ENCODE peak calls at places on chromosomes 3 and 15, in eight cellular contexts. One of them, this sample, is unnamed. For H3K4me1, the result is how much of the 10 kb centered on the place peaks cover.

GRCh38 chr3:108780235-108780634 is 23.0 kb upstream of the RETNLB start:
- DNase-seq in tibial artery: no peak
- DNase-seq in HCT116: no peak
- DNase-seq in adrenal gland: no peak
- DNase-seq in neural progenitor cell: no peak
- DNase-seq in uterus: no peak
- DNase-seq in colonic mucosa: no peak
- DNase-seq in GM23338: peak
- DNase-seq in this sample: peak

GRCh38 chr3:72548992-72549391 is 299.3 kb downstream of the SHQ1 start:
- DNase-seq in colonic mucosa: no peak
- DNase-seq in neural progenitor cell: no peak
- DNase-seq in tibial artery: no peak
- DNase-seq in GM23338: no peak
- DNase-seq in adrenal gland: no peak
- DNase-seq in uterus: no peak
- DNase-seq in HCT116: no peak
- DNase-seq in this sample: no peak

GRCh38 chr3:33717616-33717865 is 513 bp downstream of the CLASP2 start:
- DNase-seq in neural progenitor cell: peak
- DNase-seq in tibial artery: peak
- DNase-seq in HCT116: peak
- DNase-seq in GM23338: peak
- DNase-seq in uterus: peak
- DNase-seq in colonic mucosa: peak
- DNase-seq in adrenal gland: peak
- DNase-seq in this sample: no peak

GRCh38 chr3:87468938-87469337 is 192.6 kb upstream of the POU1F1 start:
- DNase-seq in colonic mucosa: no peak
- DNase-seq in neural progenitor cell: no peak
- DNase-seq in adrenal gland: no peak
- DNase-seq in HCT116: no peak
- DNase-seq in tibial artery: no peak
- DNase-seq in GM23338: no peak
- DNase-seq in uterus: no peak
- DNase-seq in this sample: no peak

GRCh38 chr3:69197922-69198540 is 75.6 kb upstream of the LMOD3 start:
- DNase-seq in neural progenitor cell: no peak
- DNase-seq in colonic mucosa: no peak
- DNase-seq in tibial artery: no peak
- DNase-seq in adrenal gland: no peak
- DNase-seq in uterus: no peak
- DNase-seq in GM23338: no peak
- DNase-seq in HCT116: no peak
- DNase-seq in this sample: no peak

GRCh38 chr3:179189764-179190163 is 41.6 kb downstream of the PIK3CA start:
- DNase-seq in GM23338: no peak
- DNase-seq in adrenal gland: no peak
- DNase-seq in tibial artery: no peak
- DNase-seq in neural progenitor cell: no peak
- DNase-seq in colonic mucosa: no peak
- DNase-seq in HCT116: no peak
- DNase-seq in uterus: no peak
- DNase-seq in this sample: no peak

GRCh38 chr3:62134061-62134496 is 239.3 kb downstream of the FEZF2 start:
- DNase-seq in tibial artery: no peak
- DNase-seq in adrenal gland: peak
- DNase-seq in neural progenitor cell: no peak
- DNase-seq in GM23338: no peak
- DNase-seq in HCT116: peak
- DNase-seq in colonic mucosa: peak
- DNase-seq in uterus: no peak
- DNase-seq in this sample: peak

GRCh38 chr3:191334359-191334893 is 4.1 kb upstream of the UTS2B start:
- DNase-seq in HCT116: no peak
- DNase-seq in tibial artery: no peak
- DNase-seq in colonic mucosa: no peak
- DNase-seq in neural progenitor cell: no peak
- DNase-seq in GM23338: no peak
- DNase-seq in adrenal gland: no peak
- DNase-seq in uterus: no peak
- DNase-seq in this sample: no peak

GRCh38 chr3:188041193-188041592 is 112.8 kb upstream of the LPP start:
- DNase-seq in HCT116: no peak
- DNase-seq in colonic mucosa: no peak
- DNase-seq in GM23338: no peak
- DNase-seq in uterus: no peak
- DNase-seq in tibial artery: no peak
- DNase-seq in neural progenitor cell: no peak
- DNase-seq in adrenal gland: no peak
- DNase-seq in this sample: no peak

GRCh38 chr15:36186376-36186775 is 393.1 kb upstream of the CDIN1 start:
- DNase-seq in neural progenitor cell: no peak
- DNase-seq in GM23338: no peak
- DNase-seq in adrenal gland: no peak
- DNase-seq in uterus: no peak
- DNase-seq in colonic mucosa: no peak
- DNase-seq in tibial artery: no peak
- DNase-seq in HCT116: no peak
- DNase-seq in this sample: no peak

GRCh38 chr15:34837246-34838016 is 42.1 kb upstream of the ACTC1 start:
- DNase-seq in HCT116: no peak
- DNase-seq in GM23338: no peak
- DNase-seq in colonic mucosa: no peak
- DNase-seq in tibial artery: peak
- DNase-seq in adrenal gland: no peak
- DNase-seq in neural progenitor cell: no peak
- DNase-seq in uterus: no peak
- DNase-seq in this sample: peak

GRCh38 chr3:127449489-127450212 is 140.9 kb downstream of the TPRA1 start:
- DNase-seq in GM23338: no peak
- DNase-seq in neural progenitor cell: no peak
- DNase-seq in HCT116: no peak
- DNase-seq in uterus: no peak
- DNase-seq in tibial artery: peak
- DNase-seq in colonic mucosa: no peak
- DNase-seq in adrenal gland: no peak
- DNase-seq in this sample: no peak

GRCh38 chr3:138097192-138097829 is 18.1 kb downstream of the DZIP1L start:
- DNase-seq in neural progenitor cell: peak
- DNase-seq in colonic mucosa: no peak
- DNase-seq in HCT116: no peak
- DNase-seq in GM23338: peak
- DNase-seq in tibial artery: no peak
- DNase-seq in adrenal gland: no peak
- DNase-seq in uterus: no peak
- DNase-seq in this sample: no peak

GRCh38 chr15:94324117-94324826 is 92.9 kb downstream of the MCTP2 start:
- DNase-seq in neural progenitor cell: peak
- DNase-seq in tibial artery: no peak
- DNase-seq in adrenal gland: peak
- DNase-seq in uterus: peak
- DNase-seq in GM23338: peak
- DNase-seq in HCT116: peak
- DNase-seq in colonic mucosa: peak
- DNase-seq in this sample: no peak

GRCh38 chr15:28086175-28086703 is 12.9 kb downstream of the OCA2 start:
- DNase-seq in HCT116: peak
- DNase-seq in uterus: no peak
- DNase-seq in colonic mucosa: peak
- DNase-seq in GM23338: peak
- DNase-seq in adrenal gland: peak
- DNase-seq in neural progenitor cell: peak
- DNase-seq in tibial artery: peak
- DNase-seq in this sample: no peak

GRCh38 chr3:133276594-133276993 is 123.3 kb upstream of the BFSP2 start:
- DNase-seq in tibial artery: no peak
- DNase-seq in GM23338: peak
- DNase-seq in colonic mucosa: no peak
- DNase-seq in neural progenitor cell: peak
- DNase-seq in HCT116: no peak
- DNase-seq in uterus: no peak
- DNase-seq in adrenal gland: no peak
- DNase-seq in this sample: no peak

DNA sequence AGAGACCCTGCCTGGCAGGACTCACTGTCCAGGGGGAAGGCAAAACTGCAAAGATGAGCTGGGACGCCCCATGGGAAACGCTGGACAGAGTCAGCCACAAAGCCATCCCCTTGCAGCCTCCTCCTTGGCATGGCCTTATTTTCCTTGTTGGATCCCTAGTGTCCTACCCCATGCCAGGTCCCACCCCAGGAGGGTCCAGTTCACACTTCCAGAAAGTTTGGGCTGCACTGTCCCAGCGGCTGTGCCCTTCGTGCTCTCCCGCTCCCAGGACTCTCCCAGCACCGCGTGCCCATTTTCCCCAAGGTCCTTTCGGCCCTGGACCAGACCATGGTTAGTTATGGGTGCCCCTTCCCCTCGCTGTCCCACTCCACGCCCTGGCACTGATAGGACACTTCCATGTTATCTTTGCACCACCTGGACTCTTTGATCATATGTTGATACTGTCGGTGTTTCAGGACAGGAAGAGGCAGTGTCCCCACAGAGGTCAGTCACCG is 5.8 kb upstream of the NRROS start:
- DNase-seq in adrenal gland: no peak
- DNase-seq in colonic mucosa: no peak
- DNase-seq in neural progenitor cell: no peak
- DNase-seq in tibial artery: peak
- DNase-seq in HCT116: no peak
- DNase-seq in GM23338: no peak
- DNase-seq in uterus: no peak
- DNase-seq in this sample: no peak
- H3K4me1 ChIP-seq in adrenal gland: under half
- H3K4me1 ChIP-seq in colonic mucosa: under half
- H3K4me1 ChIP-seq in neural progenitor cell: under half
- H3K4me1 ChIP-seq in tibial artery: under half
- H3K4me1 ChIP-seq in HCT116: under half
- H3K4me1 ChIP-seq in GM23338: under half
- H3K4me1 ChIP-seq in uterus: under half
- H3K4me1 ChIP-seq in this sample: under half

GRCh38 chr15:40286794-40287193 is 3.9 kb upstream of the ANKRD63 start:
- DNase-seq in colonic mucosa: no peak
- DNase-seq in tibial artery: no peak
- DNase-seq in neural progenitor cell: no peak
- DNase-seq in adrenal gland: no peak
- DNase-seq in uterus: no peak
- DNase-seq in HCT116: no peak
- DNase-seq in GM23338: no peak
- DNase-seq in this sample: no peak

GRCh38 chr15:40287968-40288367 is 5.1 kb upstream of the ANKRD63 start:
- DNase-seq in adrenal gland: no peak
- DNase-seq in GM23338: no peak
- DNase-seq in neural progenitor cell: no peak
- DNase-seq in tibial artery: no peak
- DNase-seq in uterus: no peak
- DNase-seq in HCT116: no peak
- DNase-seq in colonic mucosa: no peak
- DNase-seq in this sample: no peak

GRCh38 chr15:40291088-40291574 is 8.3 kb upstream of the ANKRD63 start:
- DNase-seq in tibial artery: no peak
- DNase-seq in GM23338: peak
- DNase-seq in adrenal gland: no peak
- DNase-seq in uterus: peak
- DNase-seq in neural progenitor cell: peak
- DNase-seq in colonic mucosa: peak
- DNase-seq in HCT116: no peak
- DNase-seq in this sample: no peak

GRCh38 chr15:40290540-40291087 is 7.8 kb upstream of the ANKRD63 start:
- DNase-seq in HCT116: no peak
- DNase-seq in adrenal gland: no peak
- DNase-seq in tibial artery: no peak
- DNase-seq in colonic mucosa: no peak
- DNase-seq in neural progenitor cell: no peak
- DNase-seq in GM23338: peak
- DNase-seq in uterus: no peak
- DNase-seq in this sample: no peak

GRCh38 chr15:40289140-40289775 is 6.4 kb upstream of the ANKRD63 start:
- DNase-seq in uterus: no peak
- DNase-seq in colonic mucosa: peak
- DNase-seq in neural progenitor cell: no peak
- DNase-seq in adrenal gland: no peak
- DNase-seq in tibial artery: no peak
- DNase-seq in HCT116: no peak
- DNase-seq in GM23338: no peak
- DNase-seq in this sample: peak
- H3K4me1 ChIP-seq in uterus: under half
- H3K4me1 ChIP-seq in colonic mucosa: under half
- H3K4me1 ChIP-seq in neural progenitor cell: under half
- H3K4me1 ChIP-seq in adrenal gland: under half
- H3K4me1 ChIP-seq in tibial artery: under half
- H3K4me1 ChIP-seq in HCT116: half or more
- H3K4me1 ChIP-seq in GM23338: under half
- H3K4me1 ChIP-seq in this sample: under half

DNA sequence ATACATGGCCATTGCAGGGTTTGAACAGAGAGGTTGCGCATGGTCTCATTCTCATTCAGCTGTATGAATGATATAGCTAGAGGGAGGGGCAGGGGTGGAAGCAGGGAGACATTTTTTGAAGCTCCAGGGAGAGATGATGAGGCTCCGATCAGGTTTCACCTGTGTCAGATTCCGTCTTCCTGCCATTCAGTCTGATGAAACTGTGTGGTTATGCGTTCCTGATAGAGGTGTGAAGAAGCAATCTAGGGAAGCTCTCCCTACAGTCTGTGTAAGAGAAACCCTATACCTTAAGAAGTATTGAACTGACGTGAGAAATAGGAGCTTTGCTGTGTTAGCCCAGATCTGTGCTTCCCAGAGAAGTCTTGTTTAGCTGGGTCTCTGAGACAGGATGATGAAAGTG is 171.9 kb upstream of the NDN start:
- DNase-seq in neural progenitor cell: no peak
- DNase-seq in uterus: no peak
- DNase-seq in tibial artery: no peak
- DNase-seq in colonic mucosa: no peak
- DNase-seq in GM23338: no peak
- DNase-seq in adrenal gland: no peak
- DNase-seq in HCT116: no peak
- DNase-seq in this sample: no peak
- H3K4me1 ChIP-seq in neural progenitor cell: under half
- H3K4me1 ChIP-seq in uterus: under half
- H3K4me1 ChIP-seq in tibial artery: under half
- H3K4me1 ChIP-seq in colonic mucosa: under half
- H3K4me1 ChIP-seq in GM23338: under half
- H3K4me1 ChIP-seq in adrenal gland: under half
- H3K4me1 ChIP-seq in HCT116: under half
- H3K4me1 ChIP-seq in this sample: under half

DNA sequence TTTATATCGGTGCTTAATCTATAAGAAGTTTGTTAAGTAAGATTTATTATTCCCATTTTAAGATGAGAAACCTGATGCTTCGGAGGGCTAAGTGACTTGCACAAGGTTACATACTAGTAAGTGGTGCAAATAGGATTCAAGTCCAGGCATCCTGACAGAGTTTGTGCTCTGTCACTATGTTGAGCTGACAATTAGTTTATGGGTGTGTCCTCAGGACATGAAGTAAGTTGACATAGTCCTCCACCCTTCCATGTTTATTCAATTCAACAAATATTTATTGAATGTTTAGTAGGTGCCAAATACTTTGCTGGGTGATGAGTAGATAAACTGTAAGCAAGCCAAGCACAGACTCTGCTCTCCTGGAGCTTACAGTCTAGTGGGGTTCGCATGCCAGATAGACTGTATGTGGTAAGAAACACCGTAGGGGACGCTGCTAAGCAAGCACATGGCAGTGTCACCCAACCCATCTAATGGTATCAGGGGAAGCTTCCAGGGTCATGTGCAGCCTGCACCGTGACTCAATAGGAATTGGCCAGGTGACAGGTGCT is 342.7 kb upstream of the SATB1 start:
- DNase-seq in tibial artery: no peak
- DNase-seq in uterus: no peak
- DNase-seq in neural progenitor cell: no peak
- DNase-seq in HCT116: no peak
- DNase-seq in colonic mucosa: no peak
- DNase-seq in adrenal gland: no peak
- DNase-seq in GM23338: no peak
- DNase-seq in this sample: no peak
- H3K4me1 ChIP-seq in tibial artery: under half
- H3K4me1 ChIP-seq in uterus: under half
- H3K4me1 ChIP-seq in neural progenitor cell: under half
- H3K4me1 ChIP-seq in HCT116: under half
- H3K4me1 ChIP-seq in colonic mucosa: under half
- H3K4me1 ChIP-seq in adrenal gland: under half
- H3K4me1 ChIP-seq in GM23338: under half
- H3K4me1 ChIP-seq in this sample: under half

This sample was measured in gastrocnemius medialis.